ENCODE peak calls at places on chromosomes 7 and 10, in nine cellular contexts. G, P, J, I, T, A, L, F and E are unnamed samples.

GRCh38 chr7:41629711-41630111 is 73.2 kb downstream of the INHBA start:
- DNase-seq in P (no peak), J (no peak), A (no peak), L (no peak), G (no peak), F (no peak), I (no peak), T (peak), E (no peak)

GRCh38 chr7:124954766-124955165 is 25.1 kb upstream of the POT1 start:
- DNase-seq in P (no peak), I (no peak), L (no peak), T (no peak), J (no peak), G (no peak), F (no peak), A (no peak), E (no peak)

GRCh38 chr10:77641788-77642397 is 4.3 kb upstream of the KCNMA1 start:
- DNase-seq in G (peak), L (peak), J (peak), P (peak), T (peak), I (peak), A (peak), F (no peak), E (no peak)

GRCh38 chr7:75983471-75984129 is 10.8 kb downstream of the TMEM120A start:
- DNase-seq in F (no peak), P (no peak), A (no peak), I (no peak), L (no peak), T (no peak), G (no peak), J (no peak), E (no peak)

GRCh38 chr7:128937647-128938523 is at the start of gene IRF5:
- DNase-seq in G (no peak), I (no peak), J (peak), A (peak), T (peak), F (no peak), P (no peak), L (peak), E (no peak)

GRCh38 chr7:104328308-104328969 is at the start of gene LHFPL3:
- DNase-seq in P (no peak), G (no peak), L (no peak), T (peak), J (no peak), A (peak), I (no peak), F (no peak), E (no peak)

GRCh38 chr10:88095291-88095721 is 231.9 kb downstream of the PTEN start:
- DNase-seq in G (no peak), L (no peak), P (no peak), A (no peak), I (no peak), F (no peak), J (no peak), T (peak), E (no peak)

GRCh38 chr7:75652788-75653187 is 86.0 kb downstream of the HIP1 start:
- DNase-seq in G (no peak), J (no peak), L (no peak), A (no peak), P (no peak), I (no peak), T (no peak), F (no peak), E (no peak)

GRCh38 chr10:124477614-124478363 is 16.2 kb downstream of the LHPP start:
- DNase-seq in G (no peak), P (no peak), F (no peak), T (peak), A (no peak), J (no peak), L (no peak), I (no peak), E (no peak)

GRCh38 chr10:19803676-19804075 is 12.6 kb upstream of the PLXDC2 start:
- DNase-seq in L (no peak), F (no peak), T (no peak), A (no peak), G (no peak), I (no peak), P (no peak), J (no peak), E (no peak)

GRCh38 chr10:80283119-80283518 is 6.3 kb downstream of the MAT1A start:
- DNase-seq in F (no peak), P (no peak), T (no peak), A (no peak), G (no peak), I (no peak), L (no peak), J (peak), E (no peak)

GRCh38 chr7:42338231-42339222 is 101.5 kb upstream of the GLI3 start:
- DNase-seq in F (no peak), P (no peak), J (no peak), T (peak), L (no peak), A (no peak), I (no peak), G (no peak), E (no peak)

GRCh38 chr10:131963811-131964210 is 17.9 kb downstream of the BNIP3 start:
- DNase-seq in T (no peak), F (no peak), I (no peak), G (no peak), P (no peak), L (no peak), A (no peak), J (no peak), E (no peak)

GRCh38 chr10:131902211-131902610 is 1.4 kb downstream of the PPP2R2D start:
- DNase-seq in T (no peak), J (no peak), I (no peak), L (no peak), F (no peak), G (no peak), P (no peak), A (no peak), E (no peak)

GRCh38 chr7:151012921-151013347 is 11.4 kb downstream of the ATG9B start:
- DNase-seq in A (peak), T (peak), F (no peak), G (no peak), P (no peak), J (no peak), L (no peak), I (no peak), E (no peak)

GRCh38 chr7:28729276-28729675 is 228.9 kb downstream of the TRIL start:
- DNase-seq in A (peak), G (no peak), P (no peak), J (no peak), L (no peak), I (no peak), F (no peak), T (no peak), E (no peak)

GRCh38 chr7:93117852-93118530 is at the start of gene SAMD9:
- DNase-seq in G (peak), J (peak), P (peak), T (peak), A (peak), I (peak), L (peak), F (no peak), E (no peak)

GRCh38 chr7:50607524-50608125 is 42.4 kb upstream of the DDC start:
- DNase-seq in F (no peak), T (peak), J (no peak), L (peak), P (no peak), A (no peak), I (no peak), G (no peak), E (no peak)

GRCh38 chr7:146115665-146116451 is 743 bp upstream of the CNTNAP2 start:
- DNase-seq in G (no peak), F (no peak), P (peak), A (peak), I (peak), L (peak), T (peak), J (peak), E (no peak)

GRCh38 chr7:116527521-116527920 is 2.7 kb downstream of the CAV1 start:
- DNase-seq in T (peak), I (no peak), G (no peak), J (no peak), F (no peak), L (no peak), P (no peak), A (no peak), E (no peak)